ENCODE peak calls at places on chromosomes 6 and 20, in eight cellular contexts. L is upper lobe of right lung, C is right lobe of liver, E is transverse colon, W is esophagus squamous epithelium, H is cardiac muscle cell, N is BJ, M is breast epithelium. J is an unnamed sample.

GRCh38 chr6:127343753-127344659 is 597 bp upstream of the ECHDC1 start:
- DNase-seq in N (no peak), E (no peak), L (no peak), C (no peak), W (no peak), H (peak; percentile 14), M (no peak), J (peak; percentile 25)

GRCh38 chr6:84017709-84018452 is 15.7 kb upstream of the MRAP2 start:
- DNase-seq in N (no peak), W (no peak), E (no peak), C (no peak), L (no peak), M (no peak), H (no peak), J (no peak)

GRCh38 chr6:6629416-6629815 is 40.9 kb downstream of the LY86 start:
- DNase-seq in M (no peak), L (no peak), W (no peak), E (no peak), H (no peak), N (no peak), C (no peak), J (no peak)

GRCh38 chr6:53934013-53934412 is 139.2 kb downstream of the LRRC1 start:
- DNase-seq in E (no peak), M (no peak), C (no peak), N (no peak), L (no peak), W (no peak), H (no peak), J (no peak)

GRCh38 chr20:50101900-50102299 is 11.1 kb downstream of the UBE2V1 start:
- DNase-seq in N (no peak), H (no peak), C (no peak), M (no peak), W (no peak), L (no peak), E (no peak), J (no peak)

GRCh38 chr20:49712918-49713778 is 530 bp downstream of the B4GALT5 start:
- DNase-seq in M (no peak), E (peak; percentile 48), N (no peak), C (peak; percentile 62), H (peak; percentile 11), L (peak; percentile 78), W (no peak), J (peak; percentile 53)

GRCh38 chr20:5938456-5939029 is 11.8 kb downstream of the TRMT6 start:
- DNase-seq in M (no peak), C (no peak), N (no peak), H (no peak), W (no peak), E (no peak), L (no peak), J (no peak)

GRCh38 chr20:52313335-52313963 is 121.9 kb upstream of the ZFP64 start:
- DNase-seq in L (no peak), W (no peak), M (no peak), N (no peak), C (no peak), H (peak; percentile 60), E (no peak), J (no peak)

GRCh38 chr6:118697554-118697953 is 46.2 kb upstream of the CEP85L start:
- DNase-seq in L (no peak), E (no peak), H (no peak), W (no peak), C (no peak), M (no peak), N (no peak), J (no peak)

GRCh38 chr6:152651986-152652385 is 14.8 kb upstream of the SYNE1 start:
- DNase-seq in W (no peak), N (no peak), L (no peak), M (no peak), E (no peak), C (no peak), H (no peak), J (no peak)

GRCh38 chr20:19960745-19961144 is 56.4 kb upstream of the NAA20 start:
- DNase-seq in E (no peak), H (no peak), W (no peak), C (no peak), N (no peak), L (no peak), M (peak; percentile 22), J (no peak)

GRCh38 chr20:19961298-19961697 is 55.9 kb upstream of the NAA20 start:
- DNase-seq in M (no peak), C (no peak), L (no peak), E (no peak), W (no peak), H (no peak), N (no peak), J (no peak)

GRCh38 chr20:19966840-19967239 is 50.3 kb upstream of the NAA20 start:
- DNase-seq in H (no peak), L (no peak), M (no peak), N (no peak), W (no peak), E (no peak), C (no peak), J (no peak)

GRCh38 chr20:19964289-19965263 is 52.6 kb upstream of the NAA20 start:
- DNase-seq in C (peak; percentile 91), M (peak; percentile 59), L (no peak), H (no peak), E (peak; percentile 53), N (peak; percentile 87), W (no peak), J (peak; percentile 48)

DNA sequence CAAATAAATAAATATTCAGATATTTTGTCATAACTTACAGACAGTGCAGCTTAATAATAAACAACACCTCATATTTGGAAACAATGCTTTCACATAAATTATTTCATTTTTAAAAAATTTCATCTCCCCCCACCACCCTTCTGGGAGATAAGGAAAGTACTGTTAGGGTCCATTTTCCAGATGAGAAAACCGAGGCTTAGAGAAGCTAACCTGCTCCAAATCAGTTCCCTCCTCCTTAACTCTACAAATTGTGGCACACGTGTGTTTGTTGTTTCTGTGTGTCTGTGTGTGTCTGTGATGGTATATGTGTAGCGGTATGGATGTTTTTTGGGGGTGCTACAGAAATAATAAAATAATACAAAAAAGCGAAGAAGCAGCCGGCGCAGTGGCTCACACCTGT is 54.2 kb upstream of the NAA20 start:
- DNase-seq in E (no peak), M (no peak), N (no peak), L (no peak), W (no peak), H (no peak), C (no peak), J (no peak)
- H3K36me3 ChIP-seq in E (no peaks in the 10 kb centered on the region), M (no peaks in the 10 kb centered on the region), N (peaks cover 20% of the 10 kb centered on the region), L (peaks cover 72% of the 10 kb centered on the region), W (peaks cover 3% of the 10 kb centered on the region), H (peaks cover 19% of the 10 kb centered on the region), C (peaks cover 25% of the 10 kb centered on the region), J (peaks cover 4% of the 10 kb centered on the region)

DNA sequence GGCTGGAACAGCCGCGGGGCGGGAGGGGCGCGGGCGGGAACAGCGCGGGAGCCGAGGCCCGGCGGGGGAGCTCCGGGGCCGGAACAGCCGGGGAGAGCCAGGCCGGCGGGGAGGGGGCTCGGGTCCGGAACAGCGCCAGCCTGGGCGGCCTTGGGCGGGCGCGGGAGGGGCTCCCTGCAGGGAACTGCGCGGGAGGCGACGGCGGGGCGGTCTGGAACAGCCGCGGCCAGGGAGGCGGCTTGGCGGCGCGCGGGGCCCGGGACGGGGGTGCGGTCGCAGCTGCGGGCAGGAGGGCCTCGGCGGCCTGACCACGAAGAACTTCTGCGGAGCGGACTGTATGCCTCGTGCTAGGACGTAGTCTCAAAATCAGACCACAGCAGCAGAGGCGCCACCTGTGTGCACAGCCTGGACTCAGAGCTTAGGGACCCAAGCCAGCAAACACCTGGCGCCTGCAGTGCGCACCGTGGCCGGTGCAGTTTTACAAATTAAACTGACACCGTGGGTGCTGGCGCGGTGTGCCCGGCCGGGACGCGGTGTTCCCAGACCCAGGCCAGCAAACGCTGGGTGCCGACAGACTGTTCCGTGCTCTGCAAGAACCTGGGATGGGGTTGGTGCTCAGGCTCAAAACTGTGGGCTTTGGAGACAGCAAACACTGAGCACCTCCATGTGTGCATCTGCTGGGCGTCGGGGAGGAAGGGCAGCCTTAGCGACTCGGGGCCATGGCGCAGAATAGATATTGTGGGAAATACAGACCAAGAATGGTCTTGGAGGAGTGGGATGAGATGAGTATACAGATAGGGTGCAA is 572 bp downstream of the ZNF341 start:
- DNase-seq in C (peak; percentile 93), W (peak; percentile 54), L (peak; percentile 96), N (no peak), M (peak; percentile 86), E (peak; percentile 92), H (no peak), J (peak; percentile 88)
- TF ChIP-seq CTCF in C (no peak), W (no peak), L (no peak), N (no peak), M (no peak), E (peak; percentile 44), H (no peak), J (no peak)

DNA sequence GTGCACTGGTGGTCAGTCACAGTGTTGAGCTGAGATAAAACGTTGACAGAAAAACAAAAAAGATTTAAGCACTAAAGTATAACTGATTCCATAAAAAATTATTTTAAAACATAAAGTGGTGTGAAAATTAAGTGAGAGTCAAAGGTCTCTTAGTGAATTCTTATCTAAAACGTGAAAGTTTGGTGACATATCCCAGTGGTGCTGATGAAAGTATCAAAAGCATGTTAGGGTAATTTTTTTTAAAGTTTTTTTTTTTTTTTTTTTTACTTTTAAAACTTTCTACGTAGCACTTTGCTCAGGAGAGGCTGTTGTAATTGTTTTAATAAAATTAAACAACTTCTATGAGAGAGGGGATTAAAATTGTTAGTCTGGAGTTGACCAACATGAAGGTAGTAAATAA is 65.6 kb upstream of the TMEM30A start:
- DNase-seq in W (no peak), M (no peak), N (no peak), E (no peak), L (no peak), H (no peak), C (no peak), J (no peak)
- H3K4me3 ChIP-seq in W (no peak overlapping the region), M (no peak overlapping the region), N (no peak overlapping the region), E (peak overlapping the region; percentile 40), L (no peak overlapping the region), H (no peak overlapping the region), C (no peak overlapping the region), J (no peak overlapping the region)

GRCh38 chr20:20440473-20440872 is 72.6 kb downstream of the INSM1 start:
- DNase-seq in N (no peak), H (no peak), E (no peak), C (no peak), M (no peak), L (no peak), W (no peak), J (peak; percentile 24)

GRCh38 chr20:20437314-20437713 is 69.4 kb downstream of the INSM1 start:
- DNase-seq in L (no peak), W (no peak), E (no peak), N (no peak), C (no peak), H (no peak), M (no peak), J (no peak)

GRCh38 chr20:20439602-20440001 is 71.7 kb downstream of the INSM1 start:
- DNase-seq in H (no peak), E (no peak), N (no peak), M (no peak), W (no peak), C (no peak), L (no peak), J (no peak)

GRCh38 chr20:20435453-20435852 is 67.5 kb downstream of the INSM1 start:
- DNase-seq in M (no peak), W (no peak), H (no peak), L (no peak), C (no peak), N (no peak), E (no peak), J (no peak)

DNA sequence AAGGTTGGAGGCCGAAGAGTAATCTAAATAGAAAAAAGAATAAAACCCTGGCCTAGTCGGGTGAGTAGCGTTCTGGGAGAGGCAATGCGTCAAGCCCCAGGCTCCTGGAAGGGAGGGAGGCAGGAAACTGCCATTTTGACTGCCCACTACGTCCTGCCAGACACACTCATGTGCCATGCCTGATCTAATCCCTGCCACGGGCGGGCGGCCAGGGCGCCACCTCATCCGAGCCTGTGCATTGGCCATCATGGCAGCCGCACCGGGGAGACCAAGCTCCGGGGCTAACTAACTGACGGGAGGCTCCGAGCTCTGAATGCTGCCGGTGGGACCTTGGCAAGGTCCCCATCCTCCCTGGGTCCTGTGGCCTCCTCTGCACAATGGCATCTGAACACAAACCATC is 68.8 kb downstream of the INSM1 start:
- DNase-seq in H (no peak), L (no peak), M (no peak), E (no peak), W (no peak), N (no peak), C (no peak), J (no peak)
- H3K36me3 ChIP-seq in H (no peaks in the 10 kb centered on the region), L (peaks cover 35% of the 10 kb centered on the region), M (no peaks in the 10 kb centered on the region), E (no peaks in the 10 kb centered on the region), W (no peaks in the 10 kb centered on the region), N (no peaks in the 10 kb centered on the region), C (peaks cover 5% of the 10 kb centered on the region), J (no peaks in the 10 kb centered on the region)

J was measured in colonic mucosa.